ENCODE peak calls at places on chromosomes 7 and 10, in five cellular contexts. G is cerebellar cortex; K is activated T-cell treated with anti-CD3 and anti-CD28 coated beads, Interleukin-2, amount 50 U/mL, for 1 hour; F is HEK293T; I is thoracic aorta. N is an unnamed sample.

GRCh38 chr7:55075464-55075971 is 56.7 kb downstream of the EGFR start:
- DNase-seq in I (no peak), K (no peak), F (no peak), G (no peak), N (no peak)

GRCh38 chr10:126157127-126157526 is 231.2 kb downstream of the ADAM12 start:
- DNase-seq in F (no peak), G (no peak), I (no peak), K (no peak), N (no peak)

GRCh38 chr10:81957976-81958375 is 83.0 kb downstream of the NRG3 start:
- DNase-seq in G (no peak), I (no peak), F (no peak), K (no peak), N (no peak)

GRCh38 chr10:34967411-34967880 is 122.7 kb downstream of the CUL2 start:
- DNase-seq in K (no peak), F (no peak), I (no peak), G (peak), N (no peak)

GRCh38 chr10:119406888-119407777 is 135.4 kb downstream of the RGS10 start:
- DNase-seq in I (no peak), G (no peak), K (no peak), F (no peak), N (no peak)

GRCh38 chr10:54800677-54801480 is at the start of gene PCDH15:
- DNase-seq in K (no peak), G (peak), I (no peak), F (peak), N (peak)

GRCh38 chr10:42973870-42974692 is 102.8 kb upstream of the RET start:
- DNase-seq in F (no peak), G (no peak), K (peak), I (no peak), N (peak)

GRCh38 chr7:105871142-105871541 is 5.3 kb downstream of the ATXN7L1 start:
- DNase-seq in F (no peak), K (no peak), G (no peak), I (no peak), N (no peak)

GRCh38 chr10:110671788-110672579 is 27.8 kb downstream of the RBM20 start:
- DNase-seq in I (peak), K (peak), G (peak), F (peak), N (peak)

GRCh38 chr10:79142064-79142491 is 73.3 kb downstream of the ZMIZ1 start:
- DNase-seq in K (no peak), F (no peak), G (no peak), I (no peak), N (no peak)